ENCODE peak calls at places on chromosomes 2 and 18, in ten cellular contexts. A is vagina, L is sigmoid colon, U is endothelial cell of umbilical vein, S is body of pancreas, E is upper lobe of left lung, D is A549, H is HCT116, I is prostate gland, V is IMR-90. B is an unnamed sample.

GRCh38 chr18:79776674-79777073 is 21.1 kb upstream of the KCNG2 start:
- DNase-seq in H (no peak), L (no peak), I (no peak), A (no peak), E (no peak), U (no peak), D (no peak), S (no peak), V (no peak), B (no peak)

GRCh38 chr2:134167015-134167414 is 86.9 kb upstream of the MGAT5 start:
- DNase-seq in S (no peak), U (no peak), D (no peak), I (no peak), A (no peak), L (no peak), E (no peak), H (peak; percentile 8), V (peak; percentile 70), B (no peak)

GRCh38 chr18:26649193-26649543 is 100.8 kb upstream of the KCTD1 start:
- DNase-seq in E (no peak), A (no peak), V (no peak), D (no peak), U (no peak), H (no peak), L (no peak), I (no peak), S (no peak), B (no peak)

GRCh38 chr2:239331560-239331959 is 69.3 kb downstream of the HDAC4 start:
- DNase-seq in U (no peak), V (no peak), S (no peak), I (no peak), H (no peak), A (peak; percentile 67), L (no peak), E (no peak), D (no peak), B (no peak)

GRCh38 chr2:71602581-71602980 is 149.2 kb downstream of the DYSF start:
- DNase-seq in A (no peak), D (no peak), E (no peak), V (no peak), I (no peak), S (no peak), L (peak; percentile 55), U (no peak), H (no peak), B (peak; percentile 10)

GRCh38 chr2:173090291-173090877 is 14.7 kb downstream of the MAP3K20 start:
- DNase-seq in V (peak; percentile 76), U (no peak), E (no peak), H (no peak), S (no peak), L (no peak), D (no peak), A (no peak), I (no peak), B (peak; percentile 34)

GRCh38 chr2:174259981-174260380 is 11.6 kb upstream of the OLA1 start:
- DNase-seq in D (no peak), U (no peak), V (peak; percentile 85), L (no peak), I (no peak), H (no peak), S (no peak), A (no peak), E (no peak), B (no peak)

GRCh38 chr2:218009191-218010114 is 6.7 kb upstream of the TNS1 start:
- DNase-seq in I (no peak), D (peak; percentile 35), A (no peak), H (no peak), S (no peak), L (no peak), V (no peak), U (no peak), E (no peak), B (no peak)

GRCh38 chr2:178830451-178830850 is 23.2 kb upstream of the TTN start:
- DNase-seq in V (no peak), D (no peak), E (no peak), S (no peak), U (peak; percentile 42), A (no peak), H (no peak), L (no peak), I (no peak), B (no peak)

GRCh38 chr2:29841386-29842004 is 79.9 kb downstream of the ALK start:
- DNase-seq in H (peak; percentile 3), D (peak; percentile 35), U (peak; percentile 18), I (peak; percentile 5), S (peak; percentile 40), V (peak; percentile 22), L (no peak), A (no peak), E (no peak), B (no peak)

GRCh38 chr2:10161961-10162441 is 39.5 kb downstream of the RRM2 start:
- DNase-seq in H (no peak), D (no peak), V (no peak), U (peak; percentile 54), E (no peak), L (no peak), A (no peak), I (no peak), S (no peak), B (no peak)

GRCh38 chr18:22344908-22345670 is 72.6 kb downstream of the CTAGE1 start:
- DNase-seq in H (no peak), A (no peak), I (no peak), U (peak; percentile 57), V (no peak), S (no peak), D (no peak), L (no peak), E (no peak), B (no peak)

GRCh38 chr2:197011777-197012641 is 85.5 kb upstream of the PGAP1 start:
- DNase-seq in L (no peak), E (no peak), D (peak; percentile 38), A (no peak), V (peak; percentile 53), I (no peak), S (peak; percentile 38), H (peak; percentile 42), U (peak; percentile 60), B (no peak)

GRCh38 chr2:203918264-203918663 is 18.3 kb upstream of the ICOS start:
- DNase-seq in H (no peak), A (no peak), S (no peak), D (no peak), L (no peak), I (no peak), E (no peak), V (no peak), U (no peak), B (no peak)

GRCh38 chr2:8583400-8584173 is 98.3 kb upstream of the ID2 start:
- DNase-seq in L (peak; percentile 98), S (peak; percentile 99), U (peak; percentile 38), E (peak; percentile 99), H (peak; percentile 89), D (no peak), V (peak; percentile 19), I (peak; percentile 97), A (peak; percentile 95), B (peak; percentile 72)
- TF ChIP-seq POLR2A in L (no peak), S (peak; percentile 93), U (no peak), E (no peak), H (peak; percentile 70), D (no peak), V (no peak), I (peak; percentile 74), A (no peak), B (no peak)

GRCh38 chr2:6474368-6475140 is 391.2 kb downstream of the CMPK2 start:
- DNase-seq in U (no peak), L (no peak), A (no peak), E (no peak), S (no peak), V (no peak), I (no peak), D (no peak), H (no peak), B (no peak)

GRCh38 chr2:6475155-6475940 is 390.4 kb downstream of the CMPK2 start:
- DNase-seq in D (no peak), U (no peak), A (no peak), L (no peak), I (no peak), E (no peak), S (no peak), V (no peak), H (no peak), B (no peak)

GRCh38 chr2:6470518-6470917 is 395.2 kb downstream of the CMPK2 start:
- DNase-seq in V (no peak), D (no peak), L (no peak), U (no peak), A (no peak), E (no peak), I (no peak), S (no peak), H (no peak), B (no peak)

DNA sequence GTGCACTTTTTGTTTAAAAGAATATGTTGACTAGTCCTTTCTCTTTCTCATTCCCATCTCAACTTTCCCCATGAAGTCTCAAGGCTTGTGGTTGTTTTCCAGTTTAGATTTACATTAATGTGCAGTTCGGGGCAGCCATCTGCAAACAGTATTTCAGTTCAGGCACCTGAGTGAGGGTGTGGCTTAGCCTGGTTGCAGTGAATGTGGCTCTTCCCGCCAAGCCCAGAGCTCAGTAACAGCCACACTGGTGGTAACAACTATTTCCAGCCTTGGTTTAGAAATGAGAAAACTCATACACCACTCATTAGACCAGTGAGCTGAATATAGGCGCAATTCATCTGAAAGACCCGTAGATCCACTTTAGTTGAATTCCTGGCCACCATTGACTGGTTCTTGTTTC is 394.3 kb downstream of the CMPK2 start:
- DNase-seq in S (no peak), A (no peak), D (no peak), V (no peak), U (no peak), L (no peak), H (no peak), I (no peak), E (no peak), B (no peak)
- H3K4me1 ChIP-seq in S (no peaks in the 10 kb centered on the region), A (no peaks in the 10 kb centered on the region), D (no peaks in the 10 kb centered on the region), V (no peaks in the 10 kb centered on the region), U (no peaks in the 10 kb centered on the region), L (no peaks in the 10 kb centered on the region), H (no peaks in the 10 kb centered on the region), I (no peaks in the 10 kb centered on the region), E (no peaks in the 10 kb centered on the region), B (no peaks in the 10 kb centered on the region)

GRCh38 chr18:24112874-24113615 is 25.8 kb upstream of the CABYR start:
- DNase-seq in D (peak; percentile 30), U (no peak), I (no peak), A (no peak), H (peak; percentile 90), E (no peak), S (peak; percentile 79), L (no peak), V (peak; percentile 69), B (no peak)
- TF ChIP-seq POLR2A in D (no peak), U (no peak), I (no peak), A (no peak), H (no peak), E (no peak), S (peak; percentile 51), L (no peak), V (no peak), B (no peak)

DNA sequence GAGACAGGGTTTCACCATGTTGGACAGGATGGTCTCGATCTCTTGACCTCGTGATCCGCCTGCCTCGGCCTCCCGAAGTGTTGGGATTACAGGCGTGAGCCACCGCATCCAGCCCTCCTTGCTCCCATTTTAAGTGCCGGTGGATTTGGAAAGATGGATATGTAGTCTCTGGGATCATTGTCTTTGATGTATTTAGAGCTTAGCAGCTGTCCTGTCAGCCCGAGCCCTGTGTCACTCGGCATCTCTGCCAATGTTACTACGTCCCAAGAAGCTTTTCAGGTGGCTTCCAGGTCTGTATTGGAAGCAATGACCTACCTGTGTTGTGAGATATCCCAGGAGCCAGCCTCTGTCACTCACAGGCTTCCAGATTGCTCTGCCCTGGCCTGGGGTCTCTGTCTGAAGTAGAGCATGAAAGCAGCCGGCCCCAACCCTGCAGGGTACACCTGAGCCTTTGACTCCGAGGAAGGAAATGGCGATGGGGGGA is 35.3 kb downstream of the MAP4K4 start:
- DNase-seq in I (no peak), S (no peak), E (no peak), D (no peak), H (no peak), V (no peak), A (no peak), L (no peak), U (no peak), B (no peak)
- H3K4me1 ChIP-seq in I (no peaks in the 10 kb centered on the region), S (peaks cover 38% of the 10 kb centered on the region), E (peaks cover 55% of the 10 kb centered on the region), D (peaks cover 58% of the 10 kb centered on the region), H (no peaks in the 10 kb centered on the region), V (peaks cover 30% of the 10 kb centered on the region), A (peaks cover 65% of the 10 kb centered on the region), L (peaks cover 65% of the 10 kb centered on the region), U (peaks cover 39% of the 10 kb centered on the region), B (peaks cover 67% of the 10 kb centered on the region)